ENCODE peak calls at places on chromosome 3, in four cellular contexts. A, D, I and W are unnamed samples.

GRCh38 chr3:157088133-157088488 is 71.8 kb downstream of the CCNL1 start:
- DNase-seq in I (no peak), D (no peak), A (no peak), W (no peak)

GRCh38 chr3:49732592-49732991 is 8.8 kb upstream of the GMPPB start:
- DNase-seq in A (no peak), D (no peak), I (no peak), W (no peak)

GRCh38 chr3:46692566-46692983 is 904 bp downstream of the ALS2CL start:
- DNase-seq in D (no peak), I (no peak), A (peak; percentile 60), W (peak; percentile 47)

GRCh38 chr3:177494216-177494615 is 296.9 kb upstream of the TBL1XR1 start:
- DNase-seq in A (no peak), I (no peak), D (no peak), W (no peak)

GRCh38 chr3:81898336-81898735 is 136.9 kb upstream of the GBE1 start:
- DNase-seq in A (no peak), I (no peak), D (no peak), W (no peak)

GRCh38 chr3:192834428-192834827 is 83.2 kb downstream of the MB21D2 start:
- DNase-seq in D (no peak), A (no peak), I (no peak), W (no peak)

GRCh38 chr3:111762535-111762934 is 96.5 kb upstream of the PHLDB2 start:
- DNase-seq in D (no peak), I (no peak), A (no peak), W (no peak)

GRCh38 chr3:13193320-13194284 is 120.4 kb upstream of the IQSEC1 start:
- DNase-seq in A (no peak), I (no peak), D (no peak), W (no peak)

GRCh38 chr3:53196575-53197407 is 35.8 kb downstream of the PRKCD start:
- DNase-seq in I (peak; percentile 87), D (peak; percentile 20), A (no peak), W (peak; percentile 62)

GRCh38 chr3:94063497-94064119 is 747 bp downstream of the NSUN3 start:
- DNase-seq in I (peak; percentile 27), A (no peak), D (no peak), W (no peak)

GRCh38 chr3:151869186-151869585 is 4.3 kb upstream of the SUCNR1 start:
- DNase-seq in A (no peak), I (no peak), D (no peak), W (no peak)

GRCh38 chr3:140406655-140407054 is 271.2 kb upstream of the TRIM42 start:
- DNase-seq in A (no peak), D (no peak), I (no peak), W (no peak)

GRCh38 chr3:120018299-120018698 is 75.9 kb downstream of the GSK3B start:
- DNase-seq in D (no peak), I (no peak), A (no peak), W (no peak)

GRCh38 chr3:30282052-30282708 is 324.2 kb upstream of the TGFBR2 start:
- DNase-seq in A (no peak), I (no peak), D (no peak), W (no peak)

GRCh38 chr3:184117649-184118048 is 17.5 kb upstream of the EIF2B5 start:
- DNase-seq in D (no peak), A (no peak), I (peak; percentile 20), W (no peak)

GRCh38 chr3:50587806-50588758 is 18.8 kb downstream of the HEMK1 start:
- DNase-seq in D (no peak), I (no peak), A (no peak), W (no peak)

GRCh38 chr3:51514210-51514609 is 14.4 kb upstream of the DCAF1 start:
- DNase-seq in I (no peak), D (no peak), A (no peak), W (no peak)

GRCh38 chr3:54818942-54819341 is 108.9 kb downstream of the LRTM1 start:
- DNase-seq in D (no peak), A (no peak), I (no peak), W (no peak)

GRCh38 chr3:129838086-129838485 is 55.4 kb downstream of the TMCC1 start:
- DNase-seq in I (no peak), A (no peak), D (no peak), W (no peak)

GRCh38 chr3:4993276-4994143 is 14.3 kb downstream of the BHLHE40 start:
- DNase-seq in A (no peak), D (no peak), I (peak; percentile 42), W (no peak)

GRCh38 chr3:148707596-148708386 is 10.1 kb downstream of the AGTR1 start:
- DNase-seq in I (no peak), A (no peak), D (no peak), W (no peak)

GRCh38 chr3:197292083-197293042 is 6.0 kb downstream of the DLG1 start:
- DNase-seq in A (no peak), I (no peak), D (no peak), W (no peak)

GRCh38 chr3:31114929-31115283 is 220.4 kb upstream of the GADL1 start:
- DNase-seq in A (no peak), D (no peak), I (peak; percentile 75), W (no peak)

GRCh38 chr3:45125550-45126026 is 20.6 kb downstream of the CDCP1 start:
- DNase-seq in D (no peak), I (peak; percentile 51), A (no peak), W (no peak)

GRCh38 chr3:12421132-12421531 is 63.1 kb upstream of the TSEN2 start:
- DNase-seq in A (no peak), D (no peak), I (no peak), W (no peak)

GRCh38 chr3:16476636-16477035 is 36.9 kb downstream of the RFTN1 start:
- DNase-seq in D (no peak), A (no peak), I (no peak), W (no peak)

GRCh38 chr3:71145954-71146353 is 437.6 kb downstream of the FOXP1 start:
- DNase-seq in D (no peak), I (no peak), A (no peak), W (no peak)
- TF ChIP-seq TEAD4 in D (no peak), I (no peak), A (no peak), W (no peak)

GRCh38 chr3:64240959-64241358 is 15.7 kb upstream of the PRICKLE2 start:
- DNase-seq in D (no peak), A (no peak), I (no peak), W (no peak)

GRCh38 chr3:64242435-64242834 is 17.2 kb upstream of the PRICKLE2 start:
- DNase-seq in D (no peak), I (no peak), A (no peak), W (no peak)

GRCh38 chr3:64248247-64248646 is 23.0 kb upstream of the PRICKLE2 start:
- DNase-seq in A (no peak), I (no peak), D (no peak), W (no peak)

GRCh38 chr3:64240445-64240844 is 15.2 kb upstream of the PRICKLE2 start:
- DNase-seq in D (no peak), A (no peak), I (no peak), W (no peak)

GRCh38 chr3:64244011-64244942 is 19.0 kb upstream of the PRICKLE2 start:
- DNase-seq in D (no peak), A (no peak), I (peak; percentile 3), W (no peak)
- TF ChIP-seq USF2 in D (no peak), A (no peak), I (no peak), W (no peak)

DNA sequence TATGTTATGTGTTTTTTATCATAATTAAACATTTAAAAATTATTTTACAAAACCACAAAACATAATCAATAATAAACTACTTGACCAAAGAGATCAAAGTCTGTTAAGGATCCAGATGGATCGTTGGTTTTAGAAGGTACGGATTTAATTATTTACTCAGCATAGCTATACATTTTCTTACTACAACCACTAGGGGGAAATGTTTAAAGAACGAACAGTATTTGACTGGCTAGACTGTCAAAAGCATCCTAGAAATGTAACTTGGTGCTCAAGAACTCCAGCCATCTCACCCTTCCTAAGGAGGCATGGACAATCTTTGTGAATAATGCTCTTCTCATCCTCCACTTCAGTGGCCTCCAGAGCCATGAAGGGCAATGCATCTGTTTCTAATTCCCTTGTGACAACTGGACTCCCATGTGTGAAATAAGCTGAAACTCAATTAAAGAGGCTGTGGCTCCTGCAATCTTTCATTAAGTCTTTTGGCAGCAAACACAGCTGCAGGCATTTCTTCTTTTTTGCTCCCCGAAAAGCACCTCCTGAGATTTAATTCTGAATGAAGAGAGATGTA is 94.7 kb upstream of the TUSC7 start:
- DNase-seq in A (no peak), I (no peak), D (peak; percentile 13), W (no peak)
- TF ChIP-seq TEAD4 in A (no peak), I (no peak), D (no peak), W (no peak)

GRCh38 chr3:77038468-77038927 is 1.4 kb upstream of the ROBO2 start:
- DNase-seq in D (peak; percentile 78), A (peak; percentile 72), I (peak; percentile 79), W (peak; percentile 70)
- TF ChIP-seq USF2 in D (no peak), A (no peak), I (no peak), W (peak; percentile 28)

GRCh38 chr3:37813403-37813802 is 48.3 kb upstream of the CTDSPL start:
- DNase-seq in I (no peak), A (no peak), D (no peak), W (no peak)

GRCh38 chr3:37810788-37811187 is 50.9 kb upstream of the CTDSPL start:
- DNase-seq in A (no peak), D (no peak), I (no peak), W (no peak)

GRCh38 chr3:37812497-37812896 is 49.2 kb upstream of the CTDSPL start:
- DNase-seq in D (no peak), A (no peak), I (no peak), W (no peak)

GRCh38 chr3:37809846-37810447 is 51.7 kb upstream of the CTDSPL start:
- DNase-seq in D (no peak), A (no peak), I (no peak), W (no peak)

DNA sequence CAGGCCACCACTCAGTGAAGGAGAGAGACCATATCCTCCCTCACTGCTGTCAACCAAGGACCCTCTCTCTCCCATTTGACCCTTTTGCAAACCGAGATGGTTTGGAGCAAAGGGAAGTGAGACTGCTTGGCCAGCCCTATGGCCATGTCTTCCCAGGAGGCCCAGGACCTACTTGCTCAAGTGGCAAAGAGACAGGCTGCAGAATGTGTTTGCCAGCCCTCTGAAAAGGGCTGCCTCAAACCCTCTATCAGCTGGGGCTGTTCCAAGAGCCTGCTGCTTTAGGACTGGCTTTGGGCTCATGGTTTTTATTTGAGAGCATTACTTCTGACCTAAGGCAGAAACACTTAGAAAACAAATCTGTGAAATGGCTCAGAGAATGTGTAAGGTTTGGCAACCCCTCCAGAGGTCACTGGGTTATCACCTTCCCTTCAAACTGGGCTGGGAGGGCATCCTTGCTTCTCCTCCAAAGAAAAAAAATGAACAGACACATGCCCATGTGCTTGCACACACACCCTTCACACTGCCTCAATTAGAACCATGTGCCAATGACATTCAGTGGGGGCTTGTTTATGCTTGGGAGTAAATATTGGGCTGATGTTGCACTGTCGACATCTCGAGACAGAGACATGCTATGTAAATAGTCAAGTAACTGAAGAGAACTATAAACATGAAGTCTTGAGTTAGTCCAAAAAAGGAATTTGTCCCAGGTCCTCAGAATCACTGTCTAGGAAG is 49.9 kb upstream of the CTDSPL start:
- DNase-seq in I (no peak), D (no peak), A (no peak), W (no peak)
- TF ChIP-seq TEAD4 in I (no peak), D (no peak), A (no peak), W (no peak)